ENCODE peak calls at places on chromosomes 5 and 9, in four cellular contexts. B, H, P and Z are unnamed samples.

GRCh38 chr9:17480966-17481365 is 97.9 kb upstream of the SH3GL2 start:
- DNase-seq in H (no peak), B (no peak), P (no peak), Z (no peak)

GRCh38 chr5:16550316-16550952 is 66.4 kb downstream of the RETREG1 start:
- DNase-seq in B (no peak), H (peak; percentile 10), P (no peak), Z (no peak)

GRCh38 chr9:13461588-13461987 is 182.1 kb upstream of the MPDZ start:
- DNase-seq in B (no peak), H (no peak), P (no peak), Z (no peak)

GRCh38 chr9:18745710-18746109 is 271.8 kb downstream of the ADAMTSL1 start:
- DNase-seq in P (no peak), H (no peak), B (no peak), Z (no peak)

GRCh38 chr5:138504799-138505198 is 38.2 kb downstream of the ETF1 start:
- DNase-seq in H (no peak), B (no peak), P (no peak), Z (no peak)

GRCh38 chr5:78113689-78114088 is 180.8 kb downstream of the AP3B1 start:
- DNase-seq in B (no peak), P (no peak), H (no peak), Z (no peak)

GRCh38 chr5:168579987-168580508 is 880 bp upstream of the PANK3 start:
- DNase-seq in B (no peak), H (no peak), P (no peak), Z (no peak)

GRCh38 chr5:31485376-31486207 is 46.3 kb downstream of the DROSHA start:
- DNase-seq in B (no peak), H (no peak), P (no peak), Z (no peak)

GRCh38 chr5:150542933-150543445 is 35.1 kb downstream of the NDST1 start:
- DNase-seq in H (no peak), P (no peak), B (no peak), Z (no peak)

GRCh38 chr9:94611638-94612068 is 18.0 kb upstream of the FBP2 start:
- DNase-seq in B (no peak), P (no peak), H (no peak), Z (no peak)

GRCh38 chr5:142869883-142870282 is 99.7 kb downstream of the ARHGAP26 start:
- DNase-seq in B (no peak), P (no peak), H (no peak), Z (no peak)

GRCh38 chr5:9895305-9895650 is 265.1 kb upstream of the TAS2R1 start:
- DNase-seq in P (no peak), H (no peak), B (no peak), Z (no peak)

GRCh38 chr9:100465765-100466164 is 7.2 kb upstream of the TMEFF1 start:
- DNase-seq in P (no peak), B (no peak), H (no peak), Z (no peak)

GRCh38 chr9:88680041-88680440 is 145.1 kb downstream of the NXNL2 start:
- DNase-seq in B (no peak), H (no peak), P (no peak), Z (no peak)

GRCh38 chr5:23139338-23140171 is 286.4 kb upstream of the CDH12 start:
- DNase-seq in H (no peak), P (no peak), B (no peak), Z (no peak)

GRCh38 chr9:104927216-104927911 is 591 bp downstream of the ABCA1 start:
- DNase-seq in B (peak; percentile 64), P (no peak), H (peak; percentile 13), Z (peak; percentile 34)

GRCh38 chr9:93134740-93135444 is 841 bp upstream of the NINJ1 start:
- DNase-seq in P (no peak), B (no peak), H (no peak), Z (no peak)

GRCh38 chr9:18245911-18246310 is 228.0 kb upstream of the ADAMTSL1 start:
- DNase-seq in B (no peak), P (no peak), H (no peak), Z (no peak)

GRCh38 chr5:52878671-52879070 is 91.0 kb downstream of the ITGA1 start:
- DNase-seq in P (no peak), B (no peak), H (no peak), Z (no peak)

GRCh38 chr9:137716694-137717287 is 98.0 kb downstream of the EHMT1 start:
- DNase-seq in P (no peak), B (no peak), H (no peak), Z (no peak)

GRCh38 chr5:50583621-50584020 is 82.8 kb upstream of the PARP8 start:
- DNase-seq in P (no peak), H (no peak), B (no peak), Z (no peak)
- H3K27ac ChIP-seq in P (no peak overlapping the region), H (no peak overlapping the region), B (no peak overlapping the region), Z (no peak overlapping the region)

GRCh38 chr9:113590991-113591898 is 127.7 kb downstream of the RGS3 start:
- DNase-seq in H (no peak), P (peak; percentile 26), B (peak; percentile 92), Z (peak; percentile 52)

GRCh38 chr9:113590389-113590788 is 126.9 kb downstream of the RGS3 start:
- DNase-seq in B (no peak), P (no peak), H (no peak), Z (no peak)

GRCh38 chr9:113592806-113593575 is 129.5 kb downstream of the RGS3 start:
- DNase-seq in B (no peak), P (no peak), H (no peak), Z (no peak)

GRCh38 chr9:113593682-113594281 is 130.3 kb downstream of the RGS3 start:
- DNase-seq in P (no peak), B (peak; percentile 97), H (no peak), Z (peak; percentile 81)

DNA sequence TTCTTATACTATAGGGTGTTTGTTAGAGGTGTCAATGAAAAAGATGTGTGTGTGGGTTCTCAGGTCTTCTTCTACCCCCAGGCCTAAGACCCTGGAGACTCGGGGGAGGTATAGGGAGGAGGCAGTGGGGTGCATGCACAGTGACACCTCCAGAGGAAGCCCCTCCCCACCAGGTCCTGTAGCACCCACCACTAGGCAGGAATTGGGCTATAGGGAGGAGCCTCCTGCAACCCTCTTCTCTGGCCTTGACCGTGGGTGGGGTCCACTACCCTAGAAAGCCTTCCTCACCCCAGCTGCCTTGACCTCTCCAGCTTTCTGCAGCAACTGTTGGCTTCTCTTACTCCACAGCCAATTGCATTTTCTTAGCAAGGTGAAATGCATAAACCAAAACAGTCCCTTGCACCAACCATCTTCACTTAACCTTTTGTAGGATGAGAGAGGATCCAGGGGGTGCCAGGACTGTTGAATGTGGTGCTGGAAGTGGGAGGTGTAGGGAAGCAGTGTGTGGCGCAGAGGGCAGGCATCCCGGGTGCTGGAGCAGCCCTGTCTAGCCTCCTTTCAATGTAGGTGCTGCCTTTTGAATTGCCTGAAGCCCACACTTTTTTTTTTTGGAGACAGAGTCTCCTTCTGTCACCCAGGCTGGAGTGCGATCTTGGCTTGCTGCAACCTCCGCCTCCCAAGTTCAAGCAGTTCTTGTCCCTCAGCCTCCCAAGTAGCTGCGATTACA is 128.5 kb downstream of the RGS3 start:
- DNase-seq in H (no peak), P (no peak), B (no peak), Z (no peak)
- H3K27ac ChIP-seq in H (no peak overlapping the region), P (no peak overlapping the region), B (peak overlapping the region; percentile 91), Z (no peak overlapping the region)

DNA sequence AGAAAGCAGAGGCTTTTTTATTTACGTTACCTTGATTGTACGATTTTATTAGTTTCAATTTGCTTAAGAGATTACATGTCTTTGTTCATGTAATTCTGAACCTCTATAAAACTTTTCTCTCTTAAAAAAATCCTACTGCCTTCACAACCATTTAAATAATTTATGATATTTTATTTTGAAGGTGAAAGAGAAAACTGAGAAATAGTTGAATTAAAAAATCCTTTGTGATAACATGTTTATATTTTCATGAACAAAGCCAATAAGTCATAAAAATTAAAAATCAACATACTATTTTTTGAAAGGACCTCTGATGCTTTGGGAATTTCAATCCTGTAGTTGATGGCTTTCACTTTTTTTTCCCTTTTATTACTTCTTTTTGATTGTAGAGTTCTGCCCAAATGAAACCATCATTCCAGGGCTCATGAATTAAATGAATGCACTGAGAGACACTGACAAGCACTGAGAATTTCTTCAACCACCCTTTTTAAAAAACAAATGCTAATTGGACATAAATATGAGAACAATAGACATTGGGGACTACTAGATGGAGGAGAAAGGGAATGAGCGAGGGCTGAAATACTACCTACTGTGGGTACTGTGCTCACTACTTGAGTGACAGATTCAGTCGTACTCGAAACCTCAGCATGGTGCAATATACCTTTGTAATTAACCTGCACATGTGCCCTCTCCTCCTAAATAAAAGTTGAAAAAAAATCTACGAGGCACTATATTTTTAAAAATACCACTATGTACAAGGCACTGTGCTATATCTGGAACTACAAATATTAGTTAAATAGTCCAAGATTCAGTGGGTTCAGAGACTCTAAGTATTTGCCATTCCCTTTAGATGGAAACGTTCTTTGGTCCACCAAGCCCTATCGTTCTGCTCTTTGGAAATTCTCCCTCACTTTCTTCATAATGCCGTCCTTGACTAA is 5.9 kb downstream of the CDKN2A start:
- DNase-seq in P (no peak), H (no peak), B (no peak), Z (no peak)
- H3K27ac ChIP-seq in P (no peak overlapping the region), H (no peak overlapping the region), B (no peak overlapping the region), Z (no peak overlapping the region)

GRCh38 chr9:119086590-119086989 is 282.6 kb downstream of the BRINP1 start:
- DNase-seq in P (no peak), H (no peak), B (no peak), Z (no peak)
- H3K27ac ChIP-seq in P (no peak overlapping the region), H (no peak overlapping the region), B (no peak overlapping the region), Z (no peak overlapping the region)

GRCh38 chr9:130263601-130264413 is 1.8 kb upstream of the HMCN2 start:
- DNase-seq in H (no peak), B (no peak), P (no peak), Z (no peak)

GRCh38 chr9:130262771-130263170 is 2.8 kb upstream of the HMCN2 start:
- DNase-seq in P (no peak), H (no peak), B (no peak), Z (no peak)

GRCh38 chr9:130262061-130262745 is 3.4 kb upstream of the HMCN2 start:
- DNase-seq in H (no peak), P (no peak), B (no peak), Z (no peak)

GRCh38 chr9:130258999-130259398 is 6.6 kb upstream of the HMCN2 start:
- DNase-seq in B (no peak), P (no peak), H (no peak), Z (no peak)

GRCh38 chr9:130260816-130261765 is 4.5 kb upstream of the HMCN2 start:
- DNase-seq in H (no peak), P (no peak), B (no peak), Z (no peak)
- H3K27ac ChIP-seq in H (no peak overlapping the region), P (no peak overlapping the region), B (no peak overlapping the region), Z (no peak overlapping the region)